ENCODE peak calls at places on chromosomes 7 and 10, in seven cellular contexts. One of them, this sample, is unnamed.

GRCh38 chr7:25638042-25638441 is 409.8 kb upstream of the NPVF start:
- DNase-seq in iPS-NIHi11: no peak
- DNase-seq in Kasumi-1: peak
- DNase-seq in HS-5: no peak
- DNase-seq in CD4-positive, CD25-positive, alpha-beta regulatory T cell: no peak
- DNase-seq in A673: no peak
- DNase-seq in head of caudate nucleus: no peak
- DNase-seq in this sample: no peak

GRCh38 chr10:5620966-5621365 is 45.4 kb downstream of the ASB13 start:
- DNase-seq in Kasumi-1: no peak
- DNase-seq in HS-5: no peak
- DNase-seq in A673: no peak
- DNase-seq in CD4-positive, CD25-positive, alpha-beta regulatory T cell: no peak
- DNase-seq in head of caudate nucleus: no peak
- DNase-seq in iPS-NIHi11: no peak
- DNase-seq in this sample: no peak

GRCh38 chr10:73340121-73340520 is 18.5 kb downstream of the CFAP70 start:
- DNase-seq in HS-5: no peak
- DNase-seq in Kasumi-1: no peak
- DNase-seq in CD4-positive, CD25-positive, alpha-beta regulatory T cell: no peak
- DNase-seq in head of caudate nucleus: no peak
- DNase-seq in iPS-NIHi11: no peak
- DNase-seq in A673: peak
- DNase-seq in this sample: no peak

GRCh38 chr7:123043642-123044041 is 48.1 kb upstream of the TAS2R16 start:
- DNase-seq in CD4-positive, CD25-positive, alpha-beta regulatory T cell: no peak
- DNase-seq in head of caudate nucleus: no peak
- DNase-seq in A673: peak
- DNase-seq in Kasumi-1: no peak
- DNase-seq in HS-5: no peak
- DNase-seq in iPS-NIHi11: no peak
- DNase-seq in this sample: no peak

GRCh38 chr10:17062493-17063487 is 66.8 kb downstream of the CUBN start:
- DNase-seq in Kasumi-1: no peak
- DNase-seq in HS-5: no peak
- DNase-seq in iPS-NIHi11: peak
- DNase-seq in A673: peak
- DNase-seq in head of caudate nucleus: no peak
- DNase-seq in CD4-positive, CD25-positive, alpha-beta regulatory T cell: no peak
- DNase-seq in this sample: no peak

GRCh38 chr7:99090811-99091582 is 52.9 kb downstream of the SMURF1 start:
- DNase-seq in iPS-NIHi11: no peak
- DNase-seq in CD4-positive, CD25-positive, alpha-beta regulatory T cell: no peak
- DNase-seq in head of caudate nucleus: no peak
- DNase-seq in HS-5: no peak
- DNase-seq in Kasumi-1: no peak
- DNase-seq in A673: no peak
- DNase-seq in this sample: no peak

GRCh38 chr10:77576007-77576367 is 61.6 kb downstream of the KCNMA1 start:
- DNase-seq in HS-5: no peak
- DNase-seq in head of caudate nucleus: no peak
- DNase-seq in Kasumi-1: no peak
- DNase-seq in A673: no peak
- DNase-seq in CD4-positive, CD25-positive, alpha-beta regulatory T cell: no peak
- DNase-seq in iPS-NIHi11: no peak
- DNase-seq in this sample: no peak

GRCh38 chr10:72740526-72740925 is 48.6 kb downstream of the MCU start:
- DNase-seq in A673: peak
- DNase-seq in HS-5: no peak
- DNase-seq in head of caudate nucleus: no peak
- DNase-seq in iPS-NIHi11: peak
- DNase-seq in CD4-positive, CD25-positive, alpha-beta regulatory T cell: no peak
- DNase-seq in Kasumi-1: no peak
- DNase-seq in this sample: no peak

This sample was measured in Ammon's horn.